ENCODE peak calls at places on chromosomes 6 and 20, in four cellular contexts. V, Q, J and Z are unnamed samples.

GRCh38 chr20:55880361-55880760 is 125.0 kb downstream of the CBLN4 start:
- DNase-seq in Q (no peak), J (no peak), V (no peak), Z (no peak)

GRCh38 chr6:36197739-36198221 is 1.2 kb downstream of the BRPF3 start:
- DNase-seq in J (no peak), Q (peak), V (no peak), Z (no peak)

GRCh38 chr20:44648579-44648978 is 2.9 kb downstream of the ADA start:
- DNase-seq in Q (no peak), V (no peak), J (no peak), Z (no peak)

GRCh38 chr6:139722540-139722939 is 348.1 kb upstream of the CITED2 start:
- DNase-seq in J (no peak), V (no peak), Q (no peak), Z (no peak)

GRCh38 chr6:16420332-16420714 is 181.9 kb downstream of the GMPR start:
- DNase-seq in J (no peak), V (no peak), Q (no peak), Z (no peak)

GRCh38 chr6:135093578-135093977 is 39.0 kb upstream of the HBS1L start:
- DNase-seq in J (no peak), V (no peak), Q (no peak), Z (peak)

GRCh38 chr20:60001027-60001567 is 42.9 kb downstream of the CDH26 start:
- DNase-seq in Q (no peak), V (no peak), J (no peak), Z (peak)

GRCh38 chr6:68054776-68055175 is 580.3 kb upstream of the ADGRB3 start:
- DNase-seq in V (no peak), Q (no peak), J (no peak), Z (peak)

GRCh38 chr20:15699431-15700146 is 873.7 kb downstream of the KIF16B start:
- DNase-seq in V (no peak), Q (no peak), J (no peak), Z (no peak)

GRCh38 chr6:29737707-29738630 is 14.7 kb downstream of the HLA-F start:
- DNase-seq in V (peak), J (peak), Q (peak), Z (peak)